ENCODE peak calls at places on chromosomes 12 and 14, in seven cellular contexts. C is NCI-H2081; F is CD8-positive, alpha-beta T cell; S is stimulated activated CD8-positive, alpha-beta memory T cell treated with anti-CD3 and anti-CD28 coated beads, Interleukin-4, amount 100 ng/mL, for 24 hours; R is COR-L47; P is EH; W is HTR-8/SVneo. E is an unnamed sample.

GRCh38 chr12:124000111-124000510 is 27.1 kb downstream of the ZNF664 start:
- DNase-seq in F (no peak), C (no peak), R (no peak), P (no peak), S (no peak), W (no peak), E (no peak)

GRCh38 chr12:124655317-124656213 is 88.2 kb upstream of the NCOR2 start:
- DNase-seq in F (no peak), P (peak; percentile 95), W (peak; percentile 49), R (peak; percentile 14), S (no peak), C (peak; percentile 38), E (peak; percentile 71)

GRCh38 chr14:76236172-76237130 is 84.7 kb downstream of the GPATCH2L start:
- DNase-seq in R (no peak), W (no peak), F (no peak), P (peak; percentile 41), S (no peak), C (no peak), E (peak; percentile 11)

GRCh38 chr12:127681151-127681754 is 585.7 kb upstream of the TMEM132C start:
- DNase-seq in R (no peak), W (no peak), S (no peak), P (peak; percentile 29), C (no peak), F (no peak), E (no peak)

GRCh38 chr12:24756479-24757024 is 192.3 kb downstream of the BCAT1 start:
- DNase-seq in C (no peak), F (no peak), P (no peak), R (no peak), S (no peak), W (no peak), E (no peak)

GRCh38 chr12:32501835-32502333 is 102.5 kb downstream of the FGD4 start:
- DNase-seq in C (peak; percentile 99), P (peak; percentile 65), W (no peak), S (no peak), R (peak; percentile 81), F (no peak), E (peak; percentile 76)

GRCh38 chr14:63852271-63852816 is 460 bp upstream of the SYNE2 start:
- DNase-seq in R (peak; percentile 25), S (no peak), C (no peak), P (peak; percentile 19), W (no peak), F (no peak), E (no peak)

GRCh38 chr12:48486261-48486660 is 4.0 kb downstream of the C12orf54 start:
- DNase-seq in C (no peak), P (no peak), W (no peak), R (no peak), F (no peak), S (no peak), E (no peak)

GRCh38 chr12:12734054-12734453 is 16.9 kb downstream of the CDKN1B start:
- DNase-seq in S (no peak), F (no peak), C (no peak), P (peak; percentile 94), R (no peak), W (no peak), E (peak; percentile 30)

GRCh38 chr12:57475271-57476161 is 4.2 kb downstream of the ARHGAP9 start:
- DNase-seq in S (no peak), R (peak; percentile 10), C (no peak), F (no peak), P (no peak), W (no peak), E (peak; percentile 41)

GRCh38 chr12:113436586-113436985 is 14.4 kb downstream of the SDSL start:
- DNase-seq in S (no peak), R (no peak), F (no peak), P (no peak), C (no peak), W (no peak), E (no peak)

GRCh38 chr12:95882080-95882479 is 23.3 kb downstream of the SNRPF start:
- DNase-seq in W (no peak), F (no peak), S (no peak), P (peak; percentile 69), C (no peak), R (no peak), E (peak; percentile 34)

GRCh38 chr14:20603813-20604212 is 12.6 kb upstream of the RNASE12 start:
- DNase-seq in C (no peak), W (no peak), S (no peak), F (no peak), R (no peak), P (no peak), E (no peak)

GRCh38 chr12:15274561-15274967 is 47.7 kb upstream of the PTPRO start:
- DNase-seq in C (no peak), F (no peak), W (no peak), R (no peak), P (no peak), S (no peak), E (no peak)

GRCh38 chr14:92435154-92435553 is 78.4 kb upstream of the RIN3 start:
- DNase-seq in R (no peak), F (no peak), W (no peak), S (no peak), C (no peak), P (no peak), E (no peak)

GRCh38 chr12:105393586-105393985 is 63.1 kb downstream of the C12orf75 start:
- DNase-seq in W (no peak), F (no peak), C (no peak), R (no peak), P (peak; percentile 80), S (no peak), E (no peak)

GRCh38 chr12:69352904-69353303 is 4.7 kb downstream of the LYZ start:
- DNase-seq in S (no peak), R (no peak), P (no peak), C (no peak), W (no peak), F (no peak), E (no peak)

GRCh38 chr12:54357802-54358619 is 6.3 kb downstream of the GPR84 start:
- DNase-seq in S (no peak), P (peak; percentile 44), F (no peak), R (peak; percentile 83), W (no peak), C (peak; percentile 81), E (no peak)

GRCh38 chr12:48414046-48414445 is 58.3 kb upstream of the ANP32D start:
- DNase-seq in C (no peak), W (no peak), P (no peak), S (no peak), R (no peak), F (no peak), E (peak; percentile 30)

GRCh38 chr12:75101805-75102204 is 107.8 kb downstream of the KCNC2 start:
- DNase-seq in W (no peak), P (no peak), R (no peak), F (no peak), C (no peak), S (no peak), E (no peak)

GRCh38 chr12:6827437-6827894 is 741 bp upstream of the P3H3 start:
- DNase-seq in W (peak; percentile 98), C (peak; percentile 85), F (no peak), S (peak; percentile 23), R (peak; percentile 54), P (peak; percentile 87), E (peak; percentile 91)

GRCh38 chr14:30264161-30264560 is 294.8 kb upstream of the G2E3 start:
- DNase-seq in W (no peak), F (no peak), S (no peak), C (no peak), R (no peak), P (no peak), E (no peak)

GRCh38 chr14:21072102-21072501 is 2.0 kb downstream of the ARHGEF40 start:
- DNase-seq in W (no peak), R (no peak), P (peak; percentile 76), F (no peak), C (no peak), S (no peak), E (no peak)

GRCh38 chr14:105440554-105440900 is 20.9 kb downstream of the MTA1 start:
- DNase-seq in F (no peak), C (no peak), R (no peak), S (no peak), W (no peak), P (no peak), E (no peak)

GRCh38 chr12:9763025-9763424 is 2.3 kb upstream of the CD69 start:
- DNase-seq in C (no peak), F (no peak), P (no peak), S (no peak), W (no peak), R (no peak), E (no peak)

GRCh38 chr12:130775953-130776856 is 60.1 kb upstream of the RIMBP2 start:
- DNase-seq in R (no peak), P (peak; percentile 90), W (peak; percentile 72), S (peak; percentile 60), C (no peak), F (no peak), E (peak; percentile 84)

GRCh38 chr14:100714205-100714781 is 12.4 kb upstream of the DLK1 start:
- DNase-seq in C (no peak), S (no peak), R (no peak), F (no peak), P (peak; percentile 11), W (no peak), E (no peak)

GRCh38 chr12:29521951-29522350 is 24.5 kb upstream of the OVCH1 start:
- DNase-seq in S (no peak), P (peak; percentile 5), W (no peak), R (no peak), C (no peak), F (no peak), E (no peak)

GRCh38 chr12:3040026-3040656 is 37.0 kb upstream of the TSPAN9 start:
- DNase-seq in R (no peak), S (no peak), F (no peak), P (no peak), C (no peak), W (no peak), E (no peak)

E was measured in cardiac muscle cell.